ENCODE peak calls at places on chromosomes 7 and 10, in four cellular contexts. B is SK-N-SH, C is K562, F is WTC11. M is an unnamed sample.

GRCh38 chr10:63240807-63241206 is 107.7 kb downstream of the NRBF2 start:
- DNase-seq in C (no peak), B (no peak), F (no peak), M (no peak)

GRCh38 chr10:50467209-50467608 is 156.5 kb downstream of the SGMS1 start:
- DNase-seq in F (no peak), C (no peak), B (no peak), M (no peak)

GRCh38 chr10:48899781-48900180 is 39.9 kb downstream of the LRRC18 start:
- DNase-seq in B (no peak), C (no peak), F (no peak), M (no peak)

GRCh38 chr10:50404021-50404823 is 152.9 kb upstream of the ASAH2 start:
- DNase-seq in C (no peak), B (no peak), F (no peak), M (no peak)

GRCh38 chr7:90409667-90410066 is 6.4 kb downstream of the CLDN12 start:
- DNase-seq in F (no peak), C (no peak), B (no peak), M (no peak)

GRCh38 chr10:68348265-68348741 is 15.6 kb upstream of the PBLD start:
- DNase-seq in C (peak), B (peak), F (peak), M (no peak)

GRCh38 chr7:64183126-64183742 is 23.8 kb upstream of the ZNF735 start:
- DNase-seq in C (peak), F (no peak), B (peak), M (no peak)

GRCh38 chr10:133525444-133525843 is 1.7 kb upstream of the CYP2E1 start:
- DNase-seq in B (no peak), C (no peak), F (no peak), M (no peak)

GRCh38 chr10:34171957-34172527 is 643.1 kb downstream of the PARD3 start:
- DNase-seq in B (no peak), F (no peak), C (no peak), M (no peak)

GRCh38 chr7:93921607-93922446 is at the start of gene GNG11:
- DNase-seq in F (peak), C (no peak), B (peak), M (no peak)

GRCh38 chr7:122675011-122675410 is 23.9 kb downstream of the RNF133 start:
- DNase-seq in F (no peak), B (no peak), C (no peak), M (no peak)

GRCh38 chr10:125151824-125152634 is 8.3 kb downstream of the CTBP2 start:
- DNase-seq in B (no peak), C (no peak), F (peak), M (no peak)

GRCh38 chr7:22589641-22590141 is 89.7 kb upstream of the STEAP1B start:
- DNase-seq in C (no peak), F (no peak), B (no peak), M (no peak)

GRCh38 chr10:14723052-14723689 is 51.5 kb downstream of the FAM107B start:
- DNase-seq in F (no peak), B (no peak), C (no peak), M (no peak)

GRCh38 chr7:45293295-45293942 is 135.8 kb downstream of the RAMP3 start:
- DNase-seq in F (no peak), C (no peak), B (no peak), M (no peak)

GRCh38 chr10:35614312-35614711 is 9.2 kb downstream of the GJD4 start:
- DNase-seq in C (no peak), B (no peak), F (no peak), M (no peak)

GRCh38 chr7:44972562-44972961 is 6.3 kb downstream of the MYO1G start:
- DNase-seq in B (no peak), F (no peak), C (no peak), M (no peak)

GRCh38 chr7:105800442-105800841 is 76.0 kb downstream of the ATXN7L1 start:
- DNase-seq in C (no peak), F (no peak), B (no peak), M (peak)

GRCh38 chr7:80312139-80312661 is 177.6 kb downstream of the GNAI1 start:
- DNase-seq in F (no peak), C (no peak), B (no peak), M (no peak)

GRCh38 chr10:67259319-67259929 is 333.6 kb downstream of the LRRTM3 start:
- DNase-seq in C (no peak), F (no peak), B (no peak), M (no peak)
- TF ChIP-seq USF1 in C (no peak), F (no peak), B (no peak), M (no peak)

DNA sequence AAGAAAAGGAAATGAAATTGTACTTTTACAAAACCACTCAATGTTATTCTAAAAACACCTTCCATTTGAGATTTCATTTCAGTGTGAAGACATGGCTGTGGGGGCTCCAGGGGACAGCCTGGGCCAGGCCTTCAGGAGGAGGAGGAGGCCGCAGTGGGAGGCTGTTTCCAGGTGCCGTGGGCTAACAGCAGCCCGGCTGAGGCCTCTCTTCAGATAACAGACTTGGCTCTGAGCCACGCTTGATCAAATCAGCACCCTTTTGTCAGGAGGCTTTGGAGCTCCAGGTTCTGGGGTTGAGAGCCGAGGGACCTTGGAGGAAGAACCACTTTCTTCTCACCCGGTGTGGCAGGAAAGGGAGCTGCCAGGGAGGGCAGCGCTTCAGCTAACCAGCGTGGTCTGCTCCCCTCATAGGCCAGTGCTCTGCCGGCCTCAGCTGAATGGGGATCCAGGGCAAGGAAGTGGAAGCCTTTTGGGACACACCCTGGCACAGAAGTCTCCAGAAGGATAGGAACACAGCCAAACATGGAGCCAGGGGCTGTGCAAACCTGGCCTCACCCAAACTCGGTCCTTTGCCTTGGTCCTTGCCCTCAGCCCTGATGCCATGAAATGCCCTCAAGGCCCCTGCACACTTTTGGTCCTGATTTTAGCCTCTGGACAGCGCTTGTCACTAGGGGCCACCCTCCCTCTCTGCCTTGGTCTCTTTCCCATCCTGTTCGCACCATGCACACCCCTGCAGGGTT is 23.5 kb upstream of the CHST15 start:
- DNase-seq in B (peak), C (no peak), F (no peak), M (no peak)
- TF ChIP-seq USF1 in B (no peak), C (no peak), F (no peak), M (no peak)

GRCh38 chr7:30327813-30328212 is 43.4 kb downstream of the ZNRF2 start:
- DNase-seq in F (no peak), B (no peak), C (no peak), M (no peak)

GRCh38 chr7:30321089-30321991 is 36.9 kb downstream of the ZNRF2 start:
- DNase-seq in F (no peak), C (no peak), B (no peak), M (peak)

GRCh38 chr7:30321992-30322637 is 37.7 kb downstream of the ZNRF2 start:
- DNase-seq in B (no peak), C (peak), F (no peak), M (peak)

GRCh38 chr7:30320392-30320791 is 36.0 kb downstream of the ZNRF2 start:
- DNase-seq in B (no peak), C (no peak), F (no peak), M (no peak)

GRCh38 chr7:30322656-30323355 is 38.4 kb downstream of the ZNRF2 start:
- DNase-seq in B (no peak), C (peak), F (no peak), M (peak)
- TF ChIP-seq USF1 in B (no peak), C (no peak), F (no peak), M (no peak)

GRCh38 chr7:98251251-98251843 is 685 bp downstream of the TECPR1 start:
- DNase-seq in C (peak), B (no peak), F (no peak), M (no peak)
- TF ChIP-seq USF1 in C (no peak), B (no peak), F (no peak), M (no peak)

GRCh38 chr7:155991470-155991869 is 179.2 kb upstream of the SHH start:
- DNase-seq in F (no peak), B (no peak), C (no peak), M (no peak)
- TF ChIP-seq USF1 in F (no peak), B (no peak), C (no peak), M (no peak)

GRCh38 chr7:150970424-150970823 is 7.7 kb downstream of the KCNH2 start:
- DNase-seq in B (no peak), F (no peak), C (no peak), M (no peak)

GRCh38 chr7:150972746-150973145 is 5.4 kb downstream of the KCNH2 start:
- DNase-seq in B (no peak), F (no peak), C (no peak), M (no peak)

GRCh38 chr7:150972094-150972493 is 6.0 kb downstream of the KCNH2 start:
- DNase-seq in B (peak), C (no peak), F (no peak), M (no peak)

GRCh38 chr7:150969483-150969874 is 8.6 kb downstream of the KCNH2 start:
- DNase-seq in B (no peak), C (no peak), F (no peak), M (no peak)

GRCh38 chr7:150971242-150972048 is 6.7 kb downstream of the KCNH2 start:
- DNase-seq in C (peak), F (no peak), B (peak), M (no peak)
- TF ChIP-seq USF1 in C (no peak), F (no peak), B (no peak), M (no peak)

GRCh38 chr10:30330512-30331168 is 18.4 kb downstream of the MTPAP start:
- DNase-seq in F (no peak), C (no peak), B (no peak), M (no peak)
- TF ChIP-seq USF1 in F (no peak), C (no peak), B (no peak), M (no peak)

DNA sequence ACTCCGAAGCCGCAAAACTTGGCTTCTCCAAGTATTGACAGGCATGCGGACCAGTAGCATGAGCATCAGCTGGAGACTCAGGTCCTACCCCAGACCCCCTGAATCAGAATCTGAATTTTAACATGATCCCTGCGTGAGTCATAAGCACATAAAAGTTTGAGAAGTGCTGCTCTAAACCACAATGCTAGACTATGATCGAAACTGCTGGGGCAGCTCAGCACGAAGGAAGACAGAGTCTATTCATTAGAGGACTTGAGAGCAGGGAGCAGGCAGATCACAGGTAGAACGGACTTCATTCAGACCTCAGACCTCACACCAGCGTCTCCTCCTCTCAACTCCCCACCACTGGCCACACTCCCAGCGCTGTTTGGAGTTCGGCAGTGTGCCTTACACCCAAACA is 16.9 kb downstream of the CAMK2G start:
- DNase-seq in C (no peak), B (no peak), F (no peak), M (peak)
- TF ChIP-seq USF1 in C (no peak), B (no peak), F (no peak), M (no peak)

GRCh38 chr7:24370541-24370940 is 86.6 kb downstream of the NPY start:
- DNase-seq in B (no peak), F (no peak), C (no peak), M (no peak)

GRCh38 chr7:24361001-24361400 is 77.0 kb downstream of the NPY start:
- DNase-seq in C (no peak), B (no peak), F (no peak), M (no peak)

GRCh38 chr7:24368161-24368560 is 84.2 kb downstream of the NPY start:
- DNase-seq in F (no peak), B (no peak), C (no peak), M (no peak)

GRCh38 chr7:24365606-24366005 is 81.6 kb downstream of the NPY start:
- DNase-seq in F (no peak), B (no peak), C (no peak), M (no peak)

GRCh38 chr7:24366901-24367300 is 82.9 kb downstream of the NPY start:
- DNase-seq in B (no peak), F (no peak), C (no peak), M (no peak)
- TF ChIP-seq USF1 in B (no peak), F (no peak), C (no peak), M (no peak)